ENCODE peak calls at places on chromosomes 5 and 9, in four cellular contexts. K is SK-N-SH; X is effector memory CD4-positive, alpha-beta T cell; Z is body of pancreas. R is an unnamed sample.

GRCh38 chr9:85524531-85524930 is 217.2 kb downstream of the AGTPBP1 start:
- DNase-seq in K (no peak), X (no peak), Z (no peak), R (no peak)

GRCh38 chr5:390571-391491 is 52.1 kb upstream of the EXOC3 start:
- DNase-seq in K (no peak), X (no peak), Z (no peak), R (no peak)

GRCh38 chr9:132995906-132996305 is 17.4 kb downstream of the GFI1B start:
- DNase-seq in K (peak; percentile 26), X (no peak), Z (no peak), R (no peak)

GRCh38 chr5:173926359-173926758 is 38.2 kb downstream of the CPEB4 start:
- DNase-seq in K (no peak), X (no peak), Z (peak; percentile 53), R (no peak)

GRCh38 chr5:10111575-10111974 is 138.1 kb downstream of the ATPSCKMT start:
- DNase-seq in K (peak; percentile 39), X (no peak), Z (no peak), R (no peak)

GRCh38 chr5:116076496-116076895 is 8.3 kb upstream of the COMMD10 start:
- DNase-seq in K (no peak), X (no peak), Z (no peak), R (no peak)

GRCh38 chr5:122741681-122742080 is 33.2 kb upstream of the SNX2 start:
- DNase-seq in K (no peak), X (no peak), Z (no peak), R (no peak)

GRCh38 chr5:116872986-116873385 is 298.4 kb upstream of the SEMA6A start:
- DNase-seq in K (no peak), X (no peak), Z (no peak), R (no peak)

GRCh38 chr9:114606597-114607207 is 4.4 kb upstream of the TMEM268 start:
- DNase-seq in K (no peak), X (no peak), Z (peak; percentile 64), R (no peak)

GRCh38 chr5:72566746-72567145 is 59.5 kb upstream of the ZNF366 start:
- DNase-seq in K (no peak), X (no peak), Z (no peak), R (no peak)

GRCh38 chr9:19049872-19050636 is 827 bp downstream of the RRAGA start:
- DNase-seq in K (peak; percentile 36), X (no peak), Z (no peak), R (peak; percentile 35)

GRCh38 chr5:168364738-168365550 is 73.5 kb downstream of the WWC1 start:
- DNase-seq in K (no peak), X (no peak), Z (peak; percentile 51), R (no peak)

GRCh38 chr5:16854351-16854750 is 81.7 kb downstream of the MYO10 start:
- DNase-seq in K (no peak), X (no peak), Z (peak; percentile 24), R (no peak)

GRCh38 chr5:130845049-130845765 is 319.8 kb downstream of the HINT1 start:
- DNase-seq in K (no peak), X (no peak), Z (no peak), R (no peak)

GRCh38 chr5:56516936-56517521 is 283.9 kb upstream of the ANKRD55 start:
- DNase-seq in K (peak; percentile 49), X (no peak), Z (peak; percentile 50), R (no peak)

GRCh38 chr5:143968071-143968878 is 156.3 kb downstream of the HMHB1 start:
- DNase-seq in K (peak; percentile 37), X (no peak), Z (no peak), R (no peak)

GRCh38 chr9:136960212-136960937 is 8.3 kb downstream of the LCN12 start:
- DNase-seq in K (no peak), X (peak; percentile 15), Z (no peak), R (no peak)

GRCh38 chr9:93080406-93080805 is 15.6 kb upstream of the CARD19 start:
- DNase-seq in K (no peak), X (no peak), Z (no peak), R (no peak)

GRCh38 chr9:17775646-17776045 is 196.8 kb downstream of the SH3GL2 start:
- DNase-seq in K (no peak), X (no peak), Z (no peak), R (no peak)

GRCh38 chr9:87436694-87437093 is 61.0 kb upstream of the DAPK1 start:
- DNase-seq in K (no peak), X (no peak), Z (no peak), R (no peak)

GRCh38 chr5:73232266-73233041 is 59.5 kb downstream of the TMEM174 start:
- DNase-seq in K (peak; percentile 44), X (no peak), Z (no peak), R (no peak)

DNA sequence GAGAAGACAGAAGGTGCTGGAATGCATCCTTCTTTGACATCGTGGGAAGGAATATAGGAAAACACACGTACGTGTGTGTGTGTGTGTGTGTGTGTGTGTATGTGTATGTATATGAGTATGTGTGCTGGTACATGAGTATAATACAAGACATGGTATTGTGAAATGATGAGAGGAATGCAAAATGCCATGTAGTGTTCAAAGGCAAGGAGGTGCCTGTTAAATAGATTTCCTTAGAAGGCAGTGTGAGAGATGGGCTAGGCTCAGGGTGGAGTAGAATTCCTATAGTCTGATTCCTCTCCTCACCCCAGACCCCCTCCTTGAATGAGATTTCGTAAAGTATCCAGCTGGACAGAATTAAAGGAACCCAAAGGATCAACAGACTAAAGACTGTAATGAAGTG is 11.1 kb downstream of the GPR21 start:
- DNase-seq in K (no peak), X (no peak), Z (no peak), R (no peak)
- H3K27ac ChIP-seq in K (no peak overlapping the region), X (no peak overlapping the region), Z (no peak overlapping the region), R (no peak overlapping the region)

DNA sequence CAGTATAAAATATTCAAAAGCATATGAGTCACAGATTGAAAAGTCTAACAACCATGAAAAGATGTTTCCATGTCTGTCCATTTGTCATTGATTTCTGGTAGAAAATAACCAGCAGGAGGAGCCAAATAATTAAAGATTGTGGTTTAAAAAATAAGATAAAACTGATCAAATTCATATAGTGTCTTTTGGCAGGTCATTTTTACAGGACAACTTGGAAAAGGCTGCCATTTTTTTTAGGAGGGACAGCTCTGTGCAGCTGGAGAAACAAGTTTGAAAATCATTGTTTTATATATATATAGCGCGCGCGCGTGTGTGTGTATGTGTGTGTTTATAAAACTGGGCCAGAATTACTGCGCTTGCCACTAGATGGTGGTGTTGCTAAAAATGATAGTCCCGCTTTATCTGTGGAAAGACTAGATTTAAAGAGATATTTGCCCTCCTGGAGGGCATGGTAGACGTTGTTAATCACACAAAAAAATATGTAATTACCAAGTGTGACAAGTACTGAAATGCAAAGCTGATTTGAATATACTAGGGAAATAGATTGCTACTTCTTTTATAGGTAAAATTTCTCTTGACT is 1.3 kb upstream of the TRMO start:
- DNase-seq in K (peak; percentile 59), X (peak; percentile 58), Z (peak; percentile 79), R (no peak)
- H3K27ac ChIP-seq in K (peak overlapping the region; percentile 56), X (peak overlapping the region; percentile 99), Z (no peak overlapping the region), R (peak overlapping the region; percentile 100)

GRCh38 chr9:14361074-14361473 is 47.1 kb upstream of the NFIB start:
- DNase-seq in K (no peak), X (no peak), Z (no peak), R (no peak)

GRCh38 chr9:14352549-14352948 is 38.6 kb upstream of the NFIB start:
- DNase-seq in K (peak; percentile 49), X (no peak), Z (no peak), R (no peak)

GRCh38 chr9:14358523-14358922 is 44.6 kb upstream of the NFIB start:
- DNase-seq in K (no peak), X (no peak), Z (no peak), R (no peak)

GRCh38 chr9:14353222-14354056 is 39.5 kb upstream of the NFIB start:
- DNase-seq in K (peak; percentile 91), X (peak; percentile 53), Z (peak; percentile 93), R (peak; percentile 78)

GRCh38 chr9:14356376-14356775 is 42.4 kb upstream of the NFIB start:
- DNase-seq in K (peak; percentile 30), X (no peak), Z (no peak), R (no peak)
- H3K27ac ChIP-seq in K (no peak overlapping the region), X (no peak overlapping the region), Z (no peak overlapping the region), R (peak overlapping the region; percentile 50)

GRCh38 chr5:135435467-135436330 is 11.4 kb downstream of the DCANP1 start:
- DNase-seq in K (peak; percentile 49), X (no peak), Z (no peak), R (no peak)

GRCh38 chr5:135438712-135439111 is 8.4 kb downstream of the DCANP1 start:
- DNase-seq in K (no peak), X (no peak), Z (no peak), R (no peak)

GRCh38 chr5:135434591-135435466 is 12.3 kb downstream of the DCANP1 start:
- DNase-seq in K (no peak), X (no peak), Z (no peak), R (no peak)

GRCh38 chr5:135437796-135438560 is 9.2 kb downstream of the DCANP1 start:
- DNase-seq in K (no peak), X (no peak), Z (peak; percentile 85), R (peak; percentile 88)

GRCh38 chr5:135436856-135437795 is 10.0 kb downstream of the DCANP1 start:
- DNase-seq in K (no peak), X (no peak), Z (no peak), R (no peak)
- H3K27ac ChIP-seq in K (peak overlapping the region; percentile 55), X (no peak overlapping the region), Z (no peak overlapping the region), R (peak overlapping the region; percentile 55)

GRCh38 chr5:149487672-149488071 is 63.6 kb downstream of the CSNK1A1 start:
- DNase-seq in K (no peak), X (no peak), Z (no peak), R (no peak)
- H3K27ac ChIP-seq in K (no peak overlapping the region), X (no peak overlapping the region), Z (no peak overlapping the region), R (no peak overlapping the region)

DNA sequence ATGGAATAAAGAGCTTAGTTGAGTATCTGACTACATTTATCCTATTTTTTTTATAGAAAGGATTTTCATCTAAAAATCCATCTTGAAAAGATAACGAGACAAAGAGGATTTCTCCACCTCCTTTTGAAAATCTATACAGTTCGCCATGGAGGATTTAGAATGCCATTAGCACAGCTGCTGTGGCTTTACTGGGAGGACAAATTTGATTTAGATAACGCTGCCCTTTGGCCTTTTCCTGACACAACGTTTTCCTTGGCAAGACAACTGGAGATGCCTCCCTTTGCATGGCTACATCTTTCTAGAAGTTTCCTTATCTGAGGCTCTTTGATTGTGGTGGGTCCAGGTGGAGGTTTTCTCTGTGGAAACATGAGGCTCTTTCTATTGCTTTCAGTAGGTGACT is 146.7 kb upstream of the KLF9 start:
- DNase-seq in K (no peak), X (no peak), Z (no peak), R (no peak)
- H3K27ac ChIP-seq in K (no peak overlapping the region), X (no peak overlapping the region), Z (no peak overlapping the region), R (no peak overlapping the region)

DNA sequence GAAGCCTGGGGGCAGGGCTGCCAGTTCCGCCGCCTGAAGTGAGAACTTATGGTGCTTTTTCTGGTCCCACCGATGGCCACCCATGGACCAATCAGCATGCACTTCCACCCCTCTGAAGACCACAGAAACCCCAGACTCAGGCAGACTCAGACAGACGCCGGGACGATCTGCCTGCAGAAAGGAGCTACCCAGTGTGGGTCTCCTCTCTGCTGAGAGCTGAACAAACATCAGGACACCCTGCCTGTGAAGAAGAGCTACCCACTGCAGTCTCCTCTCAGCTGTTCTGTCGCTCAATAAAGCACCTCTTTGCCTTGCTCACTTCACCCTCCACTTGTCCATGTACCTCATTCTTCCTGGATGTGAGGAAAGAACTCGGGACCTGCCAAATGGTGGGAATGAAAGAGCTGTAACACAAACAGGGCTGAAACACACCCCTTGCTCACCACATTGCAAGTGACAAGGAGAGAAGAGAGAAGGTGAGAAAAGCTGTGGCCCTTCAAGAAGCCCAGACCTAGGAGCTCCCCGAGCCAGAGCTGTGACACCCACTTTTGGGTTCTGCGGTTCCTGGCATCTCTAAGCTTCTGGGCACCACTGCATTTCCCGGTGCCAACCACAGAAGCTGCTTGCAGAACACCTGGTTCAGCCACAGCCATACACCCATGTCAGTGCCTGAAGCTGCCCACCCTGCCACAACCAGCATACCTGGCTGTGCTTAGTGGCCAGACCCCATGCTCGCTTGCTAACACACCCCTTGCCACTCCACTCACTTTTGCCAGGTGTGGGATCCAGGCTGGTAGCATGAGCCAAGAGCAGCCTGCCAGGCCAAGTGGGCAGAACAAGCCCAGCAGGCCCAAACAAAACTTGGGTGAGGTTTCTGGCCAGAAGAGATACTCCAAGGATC is 114.3 kb upstream of the TSLP start:
- DNase-seq in K (no peak), X (no peak), Z (no peak), R (no peak)
- H3K27ac ChIP-seq in K (no peak overlapping the region), X (no peak overlapping the region), Z (no peak overlapping the region), R (no peak overlapping the region)